ENCODE peak calls at places on chromosome 13, in four cellular contexts. V, A, Z and G are unnamed samples.

GRCh38 chr13:72166102-72166660 is 299.2 kb upstream of the DACH1 start:
- DNase-seq in Z (no peak), V (no peak), A (no peak), G (no peak)

GRCh38 chr13:32829676-32830091 is 186.5 kb upstream of the KL start:
- DNase-seq in V (no peak), Z (no peak), A (no peak), G (no peak)

GRCh38 chr13:38283346-38283745 is 66.3 kb upstream of the UFM1 start:
- DNase-seq in A (no peak), V (no peak), Z (no peak), G (no peak)

GRCh38 chr13:66530158-66530557 is 700.0 kb downstream of the PCDH9 start:
- DNase-seq in A (no peak), V (no peak), Z (no peak), G (no peak)

GRCh38 chr13:53694814-53695533 is 666.4 kb downstream of the OLFM4 start:
- DNase-seq in V (no peak), A (no peak), Z (no peak), G (no peak)

GRCh38 chr13:104011505-104012270 is 945.5 kb upstream of the SLC10A2 start:
- DNase-seq in A (no peak), Z (no peak), V (no peak), G (no peak)

GRCh38 chr13:21086929-21087328 is 25.5 kb upstream of the LATS2 start:
- DNase-seq in V (no peak), A (no peak), Z (no peak), G (no peak)

GRCh38 chr13:74187564-74187963 is 53.4 kb upstream of the KLF12 start:
- DNase-seq in V (no peak), A (no peak), Z (no peak), G (no peak)

GRCh38 chr13:83312194-83312593 is 570.1 kb downstream of the SLITRK1 start:
- DNase-seq in Z (no peak), A (no peak), V (no peak), G (no peak)

GRCh38 chr13:66927562-66927961 is 302.6 kb downstream of the PCDH9 start:
- DNase-seq in Z (no peak), A (no peak), V (no peak), G (no peak)

GRCh38 chr13:53411443-53411842 is 382.8 kb downstream of the OLFM4 start:
- DNase-seq in Z (no peak), V (no peak), A (no peak), G (no peak)

GRCh38 chr13:89458456-89458855 is 1787.3 kb downstream of the SLITRK5 start:
- DNase-seq in V (no peak), Z (no peak), A (no peak), G (no peak)

GRCh38 chr13:24282256-24282655 is 27.1 kb upstream of the C1QTNF9 start:
- DNase-seq in A (no peak), Z (no peak), V (no peak), G (no peak)

GRCh38 chr13:98691360-98691759 is 61.1 kb downstream of the SLC15A1 start:
- DNase-seq in Z (no peak), A (no peak), V (no peak), G (no peak)

GRCh38 chr13:42548731-42549554 is 25.0 kb upstream of the TNFSF11 start:
- DNase-seq in A (no peak), Z (no peak), V (peak; percentile 78), G (peak; percentile 86)

GRCh38 chr13:23007430-23007829 is 173.3 kb upstream of the SGCG start:
- DNase-seq in A (no peak), Z (no peak), V (no peak), G (no peak)

GRCh38 chr13:106802917-106803316 is 235.0 kb upstream of the ARGLU1 start:
- DNase-seq in V (no peak), A (no peak), Z (no peak), G (no peak)

GRCh38 chr13:21871919-21872318 is 201.0 kb downstream of the FGF9 start:
- DNase-seq in V (no peak), A (no peak), Z (no peak), G (no peak)

GRCh38 chr13:76969488-76970365 is 21.4 kb downstream of the ACOD1 start:
- DNase-seq in Z (no peak), V (no peak), A (no peak), G (no peak)

GRCh38 chr13:36352350-36352749 is 6.2 kb upstream of the SPART start:
- DNase-seq in A (no peak), V (no peak), Z (no peak), G (no peak)

GRCh38 chr13:79710376-79710775 is 229.4 kb downstream of the NDFIP2 start:
- DNase-seq in A (no peak), Z (no peak), V (no peak), G (no peak)

GRCh38 chr13:106417467-106418110 is 117.9 kb downstream of the EFNB2 start:
- DNase-seq in V (no peak), Z (no peak), A (no peak), G (no peak)

GRCh38 chr13:80716610-80717081 is 375.7 kb upstream of the SPRY2 start:
- DNase-seq in A (no peak), V (no peak), Z (no peak), G (no peak)
- TF ChIP-seq CTCF in A (no peak), V (no peak), Z (no peak), G (no peak)

GRCh38 chr13:101116381-101116780 is 299.9 kb downstream of the NALCN start:
- DNase-seq in A (no peak), V (no peak), Z (no peak), G (no peak)

GRCh38 chr13:101116826-101117225 is 299.5 kb downstream of the NALCN start:
- DNase-seq in V (no peak), Z (no peak), A (no peak), G (no peak)

GRCh38 chr13:101111894-101112293 is 304.4 kb downstream of the NALCN start:
- DNase-seq in A (no peak), V (no peak), Z (no peak), G (no peak)

GRCh38 chr13:101121608-101122007 is 294.7 kb downstream of the NALCN start:
- DNase-seq in V (no peak), Z (no peak), A (no peak), G (no peak)

GRCh38 chr13:101115762-101116161 is 300.5 kb downstream of the NALCN start:
- DNase-seq in A (no peak), V (no peak), Z (no peak), G (no peak)
- TF ChIP-seq CTCF in A (no peak), V (no peak), Z (peak; percentile 33), G (no peak)

GRCh38 chr13:70792121-70792520 is 683.9 kb upstream of the KLHL1 start:
- DNase-seq in Z (no peak), A (no peak), V (no peak), G (no peak)
- TF ChIP-seq CTCF in Z (no peak), A (no peak), V (no peak), G (no peak)

GRCh38 chr13:40777166-40777956 is 6.4 kb upstream of the MRPS31 start:
- DNase-seq in V (peak; percentile 56), Z (no peak), A (peak; percentile 72), G (peak; percentile 61)
- TF ChIP-seq CTCF in V (peak; percentile 59), Z (peak; percentile 53), A (peak; percentile 64), G (peak; percentile 58)

DNA sequence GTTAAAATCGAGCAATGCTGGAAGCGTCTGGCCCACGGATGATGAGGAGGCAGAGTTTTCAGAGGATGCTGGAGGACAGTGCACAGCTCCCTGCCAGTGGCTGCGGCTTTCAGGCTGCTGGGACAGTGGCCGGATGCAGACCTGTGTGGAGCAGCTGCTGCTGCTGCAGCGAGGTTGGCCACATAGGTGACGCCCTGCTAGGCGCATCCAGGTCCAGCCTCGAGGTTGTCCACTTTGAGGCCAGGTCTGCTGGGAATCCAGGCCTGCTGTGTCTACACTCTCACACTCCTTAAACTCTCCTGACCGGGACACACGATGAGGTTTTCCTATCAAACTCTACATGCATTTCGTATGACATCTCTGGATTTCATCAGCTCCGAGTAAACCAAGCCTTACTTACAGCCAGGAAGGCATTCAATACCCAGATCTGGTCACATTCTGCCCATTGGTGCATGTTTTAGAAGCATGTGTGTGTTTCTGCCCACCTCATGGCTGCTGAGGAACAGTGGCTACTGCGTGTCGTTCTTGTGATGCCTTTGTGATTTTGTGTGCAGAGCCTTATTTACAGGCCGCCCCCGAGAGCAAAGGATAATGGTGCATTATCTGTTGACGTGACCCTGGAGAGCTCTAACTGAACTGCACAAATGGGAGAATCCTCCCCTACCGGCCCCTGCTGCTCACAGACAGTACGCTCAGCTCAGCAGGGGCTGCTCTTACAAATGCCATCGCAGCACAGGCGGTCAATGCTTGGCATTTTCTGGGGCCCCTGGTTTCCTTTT is 12.3 kb upstream of the MCF2L start:
- DNase-seq in Z (no peak), V (no peak), A (no peak), G (no peak)
- TF ChIP-seq CTCF in Z (no peak), V (no peak), A (no peak), G (no peak)

DNA sequence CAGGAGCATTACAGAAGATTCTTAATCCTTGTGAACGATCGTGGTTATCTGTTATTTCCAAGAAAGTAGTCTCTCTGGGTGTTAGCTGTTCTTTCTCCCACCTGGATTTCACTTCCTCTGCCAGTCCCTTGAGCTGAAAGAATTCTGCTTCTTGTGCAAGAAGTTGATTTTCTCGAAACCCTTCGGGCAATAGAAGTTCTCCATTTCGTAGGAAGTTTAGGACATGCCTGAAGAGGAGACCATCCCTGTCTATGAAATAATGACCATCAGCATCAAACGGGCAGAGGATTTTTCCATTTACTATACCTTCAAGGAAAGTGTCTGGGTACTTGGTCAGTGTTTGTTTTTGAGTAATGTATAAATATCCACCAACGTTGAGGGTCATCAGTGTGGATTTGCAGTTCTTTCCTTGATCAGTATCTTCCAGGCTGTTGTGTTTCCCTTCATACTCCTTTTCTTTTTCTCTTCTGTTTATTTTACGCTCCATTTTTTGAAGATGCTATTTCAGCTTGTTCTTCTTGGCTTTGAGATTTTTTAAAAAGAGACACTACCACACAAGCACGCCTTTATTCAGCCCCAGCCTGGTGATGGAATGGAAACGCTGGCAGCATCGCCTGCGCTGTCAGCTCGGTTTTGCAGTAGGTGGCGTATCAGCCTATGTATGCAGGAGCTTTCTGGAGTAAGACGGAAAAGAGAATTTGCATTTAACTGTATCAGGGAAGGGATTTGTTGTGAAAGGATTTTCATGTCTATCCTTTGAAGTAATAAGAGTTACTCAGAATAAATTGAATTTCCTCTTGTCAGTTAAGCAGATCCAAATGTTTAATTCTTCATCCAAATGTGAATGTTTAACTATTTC is 6.5 kb downstream of the KCTD4 start:
- DNase-seq in A (no peak), Z (no peak), V (no peak), G (no peak)
- TF ChIP-seq CTCF in A (no peak), Z (peak; percentile 44), V (no peak), G (no peak)

GRCh38 chr13:20035130-20035529 is 76.6 kb downstream of the ZMYM2 start:
- DNase-seq in A (no peak), V (no peak), Z (no peak), G (no peak)
- TF ChIP-seq CTCF in A (no peak), V (no peak), Z (peak; percentile 4), G (no peak)

GRCh38 chr13:25963681-25964080 is 88.1 kb downstream of the SHISA2 start:
- DNase-seq in A (no peak), Z (no peak), V (no peak), G (no peak)

GRCh38 chr13:25961294-25961693 is 90.5 kb downstream of the SHISA2 start:
- DNase-seq in Z (no peak), A (no peak), V (no peak), G (no peak)

DNA sequence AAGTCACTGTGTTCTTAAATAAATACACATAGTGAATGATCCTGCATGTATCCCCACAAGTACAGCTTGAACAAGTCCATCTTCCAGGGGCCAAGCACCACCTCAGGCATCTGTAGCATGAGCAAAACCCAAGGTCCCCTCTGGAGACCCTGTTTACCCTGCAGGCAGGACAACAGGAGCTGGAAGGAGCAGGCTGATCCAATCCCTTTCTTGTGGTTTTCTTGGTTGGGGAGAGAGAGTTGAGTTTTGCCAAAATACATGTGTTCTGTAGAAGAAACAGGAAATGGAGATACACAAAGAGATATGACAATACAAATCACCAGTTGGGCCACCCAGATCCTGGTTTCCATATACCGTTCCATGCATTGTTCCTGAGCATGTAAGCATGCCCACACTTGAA is 92.8 kb downstream of the SHISA2 start:
- DNase-seq in V (no peak), A (no peak), Z (no peak), G (no peak)
- TF ChIP-seq CTCF in V (no peak), A (no peak), Z (no peak), G (no peak)